ENCODE peak calls at places on chromosomes 6 and 20, in nine cellular contexts. R is fibroblast of lung; A is activated T-cell treated with anti-CD3 and anti-CD28 coated beads, Interleukin-2, amount 50 U/mL, for 4 hours; S is T-helper 2 cell treated with Interferon-gamma antibody and Interleukin-4, amounts not matched to agents 5 μg/mL and 100 μg/mL, for 36 hours; J is NCI-H1417; G is WTC11; F is bronchial epithelial cell; V is neural progenitor cell; C is GM03348. O is an unnamed sample.

GRCh38 chr6:5249451-5250122 is 11.2 kb downstream of the LYRM4 start:
- DNase-seq in F (peak), G (no peak), S (no peak), A (no peak), C (no peak), R (peak), V (no peak), J (no peak), O (no peak)

GRCh38 chr20:51249215-51249614 is 226.3 kb upstream of the KCNG1 start:
- DNase-seq in A (no peak), C (no peak), J (no peak), G (no peak), R (peak), V (no peak), F (no peak), S (no peak), O (peak)

GRCh38 chr20:58818585-58819285 is 32.0 kb downstream of the GNAS-AS1 start:
- DNase-seq in V (no peak), F (peak), C (peak), R (peak), J (no peak), S (peak), A (no peak), G (no peak), O (peak)

GRCh38 chr6:28296520-28297060 is 15.2 kb downstream of the PGBD1 start:
- DNase-seq in A (no peak), G (no peak), F (no peak), S (no peak), C (no peak), J (no peak), R (no peak), V (no peak), O (no peak)

GRCh38 chr6:15096894-15097837 is 148.7 kb upstream of the JARID2 start:
- DNase-seq in R (peak), S (peak), C (no peak), F (peak), J (no peak), V (no peak), G (no peak), A (no peak), O (peak)

GRCh38 chr6:6820688-6821238 is 232.2 kb downstream of the LY86 start:
- DNase-seq in S (no peak), F (peak), R (no peak), A (no peak), C (no peak), G (no peak), V (peak), J (no peak), O (no peak)

GRCh38 chr20:4069741-4070140 is 54.4 kb upstream of the RNF24 start:
- DNase-seq in C (no peak), A (no peak), S (no peak), V (no peak), F (peak), J (no peak), R (peak), G (no peak), O (no peak)

GRCh38 chr6:136284909-136285308 is 4.7 kb downstream of the BCLAF1 start:
- DNase-seq in V (no peak), A (no peak), F (peak), S (no peak), G (no peak), R (peak), J (no peak), C (peak), O (peak)

GRCh38 chr6:75893058-75893775 is 144.2 kb downstream of the MYO6 start:
- DNase-seq in J (peak), S (no peak), G (no peak), A (no peak), C (peak), F (peak), V (peak), R (peak), O (peak)

GRCh38 chr6:24381476-24382219 is 21.1 kb upstream of the MRS2 start:
- DNase-seq in J (no peak), R (no peak), S (no peak), A (no peak), C (no peak), G (no peak), F (no peak), V (no peak), O (no peak)

GRCh38 chr6:78868124-78868523 is 773 bp downstream of the IRAK1BP1 start:
- DNase-seq in V (no peak), R (no peak), F (peak), J (peak), G (no peak), A (no peak), C (peak), S (no peak), O (peak)

GRCh38 chr6:18269253-18269652 is 4.9 kb upstream of the DEK start:
- DNase-seq in F (peak), G (no peak), C (peak), J (no peak), V (no peak), A (no peak), R (peak), S (no peak), O (no peak)

GRCh38 chr6:7615611-7616383 is 25.8 kb downstream of the SNRNP48 start:
- DNase-seq in A (peak), G (peak), C (peak), R (peak), J (peak), F (peak), S (no peak), V (peak), O (peak)

GRCh38 chr20:59403261-59403961 is 103.0 kb downstream of the EDN3 start:
- DNase-seq in J (peak), A (peak), S (peak), R (no peak), V (peak), F (no peak), G (peak), C (peak), O (peak)

GRCh38 chr6:3566812-3567211 is 110.0 kb upstream of the SLC22A23 start:
- DNase-seq in J (no peak), R (peak), C (peak), F (peak), A (no peak), S (no peak), V (no peak), G (no peak), O (peak)

GRCh38 chr6:118372413-118372812 is 175.7 kb upstream of the PLN start:
- DNase-seq in V (no peak), R (peak), F (peak), A (no peak), S (no peak), C (no peak), J (peak), G (no peak), O (peak)

GRCh38 chr20:11917663-11918062 is at the start of gene BTBD3:
- DNase-seq in F (peak), C (peak), J (peak), V (peak), G (no peak), S (no peak), R (peak), A (no peak), O (peak)

GRCh38 chr6:141677598-141678211 is 455.0 kb upstream of the GJE1 start:
- DNase-seq in V (peak), S (no peak), R (peak), C (peak), G (no peak), J (peak), A (no peak), F (peak), O (peak)

GRCh38 chr20:53707341-53708102 is 113.9 kb upstream of the ZNF217 start:
- DNase-seq in S (peak), A (no peak), F (no peak), C (peak), R (peak), V (no peak), J (no peak), G (no peak), O (peak)

GRCh38 chr20:58389324-58389967 is 417 bp downstream of the VAPB start:
- DNase-seq in J (peak), S (no peak), C (peak), R (peak), A (no peak), F (no peak), G (peak), V (peak), O (peak)